ENCODE peak calls at places on chromosome 10, in six cellular contexts. O is activated naive CD4-positive, alpha-beta T cell treated with Interleukin-2 at 50 U/mL for 16 hours; K is AG20443; Q is transverse colon; S is Kasumi-1; Y is NCI-H748 treated with DMSO at 0.1 percent for 48 hours. N is an unnamed sample.

GRCh38 chr10:14889318-14889717 is 10.7 kb downstream of the SUV39H2 start:
- DNase-seq in S (peak), O (no peak), Y (no peak), K (no peak), Q (no peak), N (no peak)

GRCh38 chr10:104256335-104257080 is 1.8 kb downstream of the GSTO1 start:
- DNase-seq in Q (no peak), K (no peak), O (no peak), Y (no peak), S (peak), N (no peak)

GRCh38 chr10:114519306-114519669 is 115.0 kb upstream of the AFAP1L2 start:
- DNase-seq in S (no peak), Q (peak), Y (no peak), O (no peak), K (peak), N (no peak)

GRCh38 chr10:112650588-112651030 is 203.6 kb downstream of the VTI1A start:
- DNase-seq in K (no peak), S (no peak), Q (no peak), O (no peak), Y (no peak), N (no peak)

GRCh38 chr10:104640339-104641149 is 546 bp upstream of the SORCS3 start:
- DNase-seq in S (no peak), O (no peak), K (no peak), Y (no peak), Q (no peak), N (peak)

GRCh38 chr10:75401569-75402485 is at the start of gene ZNF503:
- DNase-seq in S (peak), K (peak), Y (peak), O (peak), Q (peak), N (peak)

GRCh38 chr10:79348640-79348988 is 1.3 kb downstream of the PPIF start:
- DNase-seq in O (no peak), Y (no peak), Q (no peak), K (no peak), S (no peak), N (no peak)

GRCh38 chr10:28036587-28036986 is 37.7 kb upstream of the ODAD2 start:
- DNase-seq in Q (no peak), O (no peak), K (peak), S (no peak), Y (no peak), N (no peak)

GRCh38 chr10:89242840-89243586 is 8.6 kb downstream of the LIPA start:
- DNase-seq in Y (no peak), O (no peak), Q (no peak), K (no peak), S (no peak), N (no peak)

GRCh38 chr10:132429281-132430230 is 32.6 kb downstream of the PWWP2B start:
- DNase-seq in K (no peak), S (no peak), Q (peak), Y (no peak), O (no peak), N (no peak)